ENCODE peak calls at places on chromosome 12, in ten cellular contexts. M is Peyer's patch, H is IMR-90, A is stomach, E is transverse colon, V is upper lobe of right lung, T is uterus, J is cardiac muscle cell, O is H9, B is A549. D is an unnamed sample.

GRCh38 chr12:460301-461230 is 827 bp downstream of the B4GALNT3 start:
- DNase-seq in J (peak; percentile 10), A (no peak), M (no peak), H (no peak), B (no peak), V (peak; percentile 74), O (no peak), T (peak; percentile 35), E (peak; percentile 39), D (peak; percentile 46)

GRCh38 chr12:2287151-2287550 is 234.4 kb downstream of the CACNA1C start:
- DNase-seq in J (no peak), H (no peak), M (no peak), A (no peak), V (peak; percentile 35), T (no peak), O (no peak), E (no peak), B (no peak), D (no peak)

GRCh38 chr12:103571286-103571685 is 15.8 kb upstream of the STAB2 start:
- DNase-seq in H (no peak), M (no peak), J (peak; percentile 14), V (no peak), E (peak; percentile 34), A (peak; percentile 51), B (no peak), O (peak; percentile 89), T (no peak), D (no peak)

GRCh38 chr12:65557425-65558167 is 266.7 kb upstream of the HMGA2 start:
- DNase-seq in B (no peak), A (no peak), O (no peak), T (no peak), H (no peak), V (no peak), E (no peak), J (peak; percentile 54), M (no peak), D (no peak)

GRCh38 chr12:125525879-125526278 is 460.6 kb downstream of the AACS start:
- DNase-seq in M (no peak), J (no peak), A (no peak), H (no peak), O (no peak), V (no peak), E (no peak), B (no peak), T (no peak), D (no peak)

GRCh38 chr12:116559330-116560080 is at the start of gene MAP1LC3B2:
- DNase-seq in T (no peak), V (peak; percentile 81), J (peak; percentile 90), B (peak; percentile 60), A (peak; percentile 63), E (peak; percentile 84), M (peak; percentile 91), O (peak; percentile 43), H (peak; percentile 39), D (peak; percentile 64)

GRCh38 chr12:70609203-70609602 is 28.0 kb downstream of the PTPRB start:
- DNase-seq in V (no peak), T (no peak), O (no peak), B (no peak), E (no peak), H (no peak), J (no peak), M (no peak), A (no peak), D (no peak)

GRCh38 chr12:52521581-52522266 is 1.5 kb upstream of the KRT5 start:
- DNase-seq in M (peak; percentile 9), V (no peak), T (no peak), H (no peak), B (no peak), A (no peak), O (peak; percentile 42), J (peak; percentile 52), E (no peak), D (no peak)

DNA sequence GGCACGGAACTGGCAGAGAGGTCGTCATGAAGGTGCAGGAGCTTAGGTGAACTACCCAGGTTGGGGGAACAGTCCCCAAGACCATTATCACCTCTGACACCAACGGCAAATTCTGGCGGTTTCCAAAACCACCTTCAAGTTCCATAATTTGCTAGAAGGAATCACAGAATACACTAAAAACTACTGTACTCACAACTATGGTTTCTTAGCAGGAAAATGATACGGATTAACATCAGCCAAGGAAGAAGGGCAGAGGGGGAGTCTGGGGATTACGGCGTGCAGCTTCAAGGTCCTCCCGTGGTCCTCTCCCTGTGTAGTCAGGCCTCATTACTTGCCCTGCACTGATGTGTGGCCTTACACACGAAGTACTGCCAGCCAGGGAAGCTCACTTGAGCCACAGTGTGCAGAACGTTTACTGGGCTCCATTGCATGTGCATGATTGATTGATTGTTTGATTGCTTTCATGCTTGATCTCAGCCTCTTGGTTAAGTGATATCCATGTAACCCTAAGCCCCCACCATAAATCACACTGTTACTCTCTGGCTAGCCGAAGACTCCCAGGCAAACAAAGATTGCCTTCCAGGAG is 813 bp upstream of the STX2 start:
- DNase-seq in H (no peak), A (no peak), E (no peak), B (no peak), M (no peak), T (no peak), J (no peak), V (no peak), O (no peak), D (no peak)
- TF ChIP-seq CTCF in H (no peak), A (no peak), E (no peak), B (no peak), M (no peak), T (no peak), J (no peak), V (no peak), O (peak; percentile 1), D (no peak)

GRCh38 chr12:133130808-133131128 is 341 bp downstream of the ZNF10 start:
- DNase-seq in B (no peak), E (peak; percentile 45), T (no peak), O (no peak), J (no peak), H (no peak), V (peak; percentile 69), M (peak; percentile 57), A (peak; percentile 32), D (peak; percentile 12)

GRCh38 chr12:133130038-133130807 is at the start of the genes ZNF10 and ZNF891:
- DNase-seq in T (peak; percentile 97), A (peak; percentile 97), H (peak; percentile 96), B (peak; percentile 99), M (peak; percentile 95), V (peak; percentile 98), J (peak; percentile 99), O (peak; percentile 98), E (peak; percentile 97), D (peak; percentile 95)

DNA sequence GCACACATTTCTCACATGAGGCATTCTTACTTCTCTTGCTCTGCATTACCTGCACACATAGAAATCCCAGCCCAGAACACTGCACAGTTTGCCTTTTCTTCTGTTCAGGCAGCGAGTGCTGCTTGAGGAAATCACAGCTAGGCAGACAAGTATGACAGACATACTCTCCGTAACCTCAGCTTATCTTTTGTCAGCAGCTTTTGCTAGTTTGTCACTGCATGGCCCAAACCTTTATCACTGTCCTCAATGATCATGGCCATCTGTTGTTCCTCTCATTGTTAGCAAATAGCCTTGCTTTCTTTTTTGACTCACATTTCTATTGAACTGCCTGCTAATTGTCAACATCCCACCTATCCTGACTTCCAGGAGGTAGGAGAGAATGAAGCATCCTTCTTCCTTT is 5.3 kb downstream of the ZNF10 start:
- DNase-seq in J (no peak), O (no peak), V (no peak), M (no peak), E (no peak), T (no peak), B (no peak), A (no peak), H (no peak), D (no peak)
- H3K9me3 ChIP-seq in J (no peaks in the 10 kb centered on the region), O (peaks cover 69% of the 10 kb centered on the region), V (peaks cover 68% of the 10 kb centered on the region), M (peaks cover 72% of the 10 kb centered on the region), E (peaks cover 81% of the 10 kb centered on the region), T (peaks cover 11% of the 10 kb centered on the region), B (peaks cover 94% of the 10 kb centered on the region), A (peaks cover 71% of the 10 kb centered on the region), H (peaks cover 39% of the 10 kb centered on the region), D (peaks cover 91% of the 10 kb centered on the region)

GRCh38 chr12:130565189-130565588 is 150.9 kb downstream of the RIMBP2 start:
- DNase-seq in H (no peak), O (no peak), E (no peak), B (no peak), T (no peak), M (no peak), A (no peak), V (no peak), J (no peak), D (no peak)

GRCh38 chr12:130563322-130563721 is 152.8 kb downstream of the RIMBP2 start:
- DNase-seq in T (no peak), J (no peak), V (no peak), B (no peak), M (no peak), H (no peak), E (no peak), A (no peak), O (no peak), D (no peak)

GRCh38 chr12:130560321-130560720 is 155.8 kb downstream of the RIMBP2 start:
- DNase-seq in A (no peak), E (no peak), J (no peak), M (no peak), O (no peak), T (no peak), H (no peak), V (no peak), B (no peak), D (no peak)

GRCh38 chr12:130559806-130560205 is 156.3 kb downstream of the RIMBP2 start:
- DNase-seq in A (no peak), B (no peak), M (no peak), V (no peak), H (no peak), E (peak; percentile 25), O (no peak), T (no peak), J (no peak), D (no peak)

DNA sequence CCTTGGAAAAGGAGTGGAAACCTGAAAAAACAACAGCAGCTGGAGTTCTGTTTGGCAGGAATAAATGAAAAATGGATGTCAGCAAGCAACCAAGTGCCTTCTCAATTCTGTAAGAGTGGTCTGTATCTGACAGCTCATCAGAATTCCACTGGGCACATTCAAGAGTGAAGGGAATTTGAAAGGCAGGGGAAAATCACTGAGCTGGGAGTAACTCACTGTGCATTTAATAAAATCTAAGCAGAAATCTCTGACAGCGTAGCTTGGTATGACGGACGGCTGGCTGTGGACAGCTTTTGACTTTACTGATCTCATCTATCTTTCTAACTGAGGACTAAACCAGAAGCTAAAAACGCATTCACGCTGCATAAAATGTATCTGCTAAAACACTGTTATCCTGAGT is 153.4 kb downstream of the RIMBP2 start:
- DNase-seq in T (no peak), B (no peak), M (no peak), A (no peak), J (no peak), V (no peak), O (no peak), H (no peak), E (no peak), D (no peak)
- TF ChIP-seq CTCF in T (no peak), B (no peak), M (no peak), A (no peak), J (no peak), V (no peak), O (no peak), H (no peak), E (no peak), D (no peak)

DNA sequence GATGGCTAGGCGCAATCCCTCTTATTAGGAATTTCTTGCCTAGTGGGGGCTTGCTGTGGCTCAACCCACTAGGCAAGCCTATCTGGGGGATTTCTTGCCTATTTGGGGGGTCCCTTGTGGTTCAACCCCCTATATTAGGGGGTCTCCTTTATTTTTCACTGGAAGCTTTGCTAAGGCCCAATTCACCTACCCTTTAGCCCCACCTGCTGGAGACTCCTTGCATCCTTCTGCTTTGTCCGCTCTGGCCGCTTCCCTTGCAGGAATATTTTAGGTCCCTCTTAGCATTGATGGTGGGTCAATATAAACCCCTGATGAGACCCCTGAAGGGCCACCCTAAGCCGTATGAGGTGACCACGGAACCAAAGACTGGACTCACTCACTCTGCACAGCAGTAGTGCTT is 1552.1 kb downstream of the AACS start:
- DNase-seq in H (no peak), M (no peak), E (no peak), O (peak; percentile 61), B (peak; percentile 11), T (no peak), J (no peak), A (no peak), V (no peak), D (no peak)
- H3K9me3 ChIP-seq in H (peaks cover 22% of the 10 kb centered on the region), M (peaks cover 27% of the 10 kb centered on the region), E (peaks cover 26% of the 10 kb centered on the region), O (peaks cover 5% of the 10 kb centered on the region), B (no peaks in the 10 kb centered on the region), T (no peaks in the 10 kb centered on the region), J (no peaks in the 10 kb centered on the region), A (peaks cover 40% of the 10 kb centered on the region), V (peaks cover 7% of the 10 kb centered on the region), D (peaks cover 23% of the 10 kb centered on the region)

D was measured in CD4-positive, alpha-beta T cell.